ENCODE peak calls at places on chromosomes 13 and 19, in seven cellular contexts. Z, A, S, L, O, G and Y are unnamed samples.

GRCh38 chr13:113121183-113121927 is 1.2 kb upstream of the F10 start:
- DNase-seq in G (no peak), A (no peak), L (no peak), S (no peak), O (no peak), Z (no peak), Y (no peak)

GRCh38 chr19:14476663-14477401 is 1.7 kb upstream of the PTGER1 start:
- DNase-seq in A (peak; percentile 92), S (no peak), Z (no peak), O (no peak), L (no peak), G (peak; percentile 88), Y (peak; percentile 71)

GRCh38 chr19:39270091-39270871 is 2.1 kb downstream of the IFNL2 start:
- DNase-seq in A (no peak), S (no peak), Z (no peak), G (peak; percentile 40), L (no peak), O (no peak), Y (no peak)

GRCh38 chr13:27242642-27243185 is 8.6 kb upstream of the RPL21 start:
- DNase-seq in S (no peak), A (no peak), L (no peak), G (no peak), Z (no peak), O (no peak), Y (no peak)

GRCh38 chr19:49869009-49869483 is 1.7 kb upstream of the PNKP start:
- DNase-seq in L (no peak), Z (no peak), O (no peak), G (no peak), A (no peak), S (no peak), Y (no peak)

GRCh38 chr19:36986601-36987000 is 70.5 kb downstream of the ZNF568 start:
- DNase-seq in G (no peak), S (no peak), O (no peak), L (no peak), Z (no peak), A (no peak), Y (no peak)

GRCh38 chr13:110463876-110464510 is 97.5 kb downstream of the RAB20 start:
- DNase-seq in G (peak; percentile 19), O (no peak), S (no peak), Z (no peak), L (no peak), A (no peak), Y (no peak)

GRCh38 chr19:47660435-47660832 is 51.5 kb downstream of the BICRA start:
- DNase-seq in G (no peak), S (no peak), L (no peak), O (no peak), Z (no peak), A (no peak), Y (peak; percentile 35)

GRCh38 chr13:22265563-22265962 is 594.7 kb downstream of the FGF9 start:
- DNase-seq in O (no peak), L (no peak), S (no peak), A (no peak), G (no peak), Z (no peak), Y (no peak)

GRCh38 chr19:35348909-35349611 is 1.4 kb downstream of the FFAR1 start:
- DNase-seq in A (no peak), O (no peak), Z (peak; percentile 34), G (no peak), L (peak; percentile 40), S (peak; percentile 37), Y (no peak)

GRCh38 chr19:44176590-44176989 is 11.7 kb downstream of the ZNF226 start:
- DNase-seq in G (no peak), O (no peak), Z (no peak), A (peak; percentile 42), S (no peak), L (no peak), Y (no peak)

GRCh38 chr13:48004201-48004600 is 3.1 kb upstream of the SUCLA2 start:
- DNase-seq in L (no peak), Z (peak; percentile 39), G (no peak), S (peak; percentile 34), O (no peak), A (no peak), Y (no peak)

GRCh38 chr19:35264281-35265125 is 4.3 kb upstream of the USF2 start:
- DNase-seq in L (no peak), S (peak; percentile 19), O (no peak), Z (no peak), G (no peak), A (no peak), Y (no peak)

GRCh38 chr19:47778089-47778953 is at the start of gene SELENOW:
- DNase-seq in A (peak; percentile 64), Z (peak; percentile 88), L (peak; percentile 92), O (peak; percentile 46), G (peak; percentile 46), S (peak; percentile 86), Y (peak; percentile 81)

GRCh38 chr19:46955114-46955812 is 64.4 kb upstream of the NPAS1 start:
- DNase-seq in L (no peak), S (no peak), Z (no peak), G (peak; percentile 52), O (no peak), A (no peak), Y (no peak)

GRCh38 chr19:14021474-14021873 is 6.5 kb upstream of the RLN3 start:
- DNase-seq in Z (peak; percentile 53), A (no peak), S (peak; percentile 47), O (no peak), L (peak; percentile 53), G (no peak), Y (no peak)

GRCh38 chr13:114105351-114106225 is 26.8 kb downstream of the RASA3 start:
- DNase-seq in G (no peak), O (no peak), Z (no peak), A (no peak), S (no peak), L (no peak), Y (no peak)

GRCh38 chr13:85266331-85266730 is 532.9 kb downstream of the SLITRK6 start:
- DNase-seq in A (no peak), Z (no peak), L (no peak), S (no peak), O (no peak), G (no peak), Y (peak; percentile 15)

GRCh38 chr19:47272448-47273312 is 2.0 kb upstream of the INAFM1 start:
- DNase-seq in L (peak; percentile 63), G (no peak), O (no peak), Z (peak; percentile 50), A (peak; percentile 32), S (no peak), Y (no peak)

GRCh38 chr13:99905224-99905623 is 66.3 kb downstream of the ZIC5 start:
- DNase-seq in O (no peak), Z (no peak), A (no peak), G (no peak), S (no peak), L (no peak), Y (no peak)

GRCh38 chr13:112060431-112060830 is 6.5 kb upstream of the SOX1 start:
- DNase-seq in Z (no peak), S (no peak), G (no peak), O (no peak), A (no peak), L (no peak), Y (no peak)

GRCh38 chr13:39036212-39036611 is 1.7 kb downstream of the PROSER1 start:
- DNase-seq in Z (peak; percentile 50), L (no peak), S (no peak), O (no peak), G (peak; percentile 4), A (peak; percentile 19), Y (peak; percentile 37)

GRCh38 chr13:31101511-31102170 is 60.1 kb downstream of the HSPH1 start:
- DNase-seq in S (no peak), Z (no peak), O (no peak), G (no peak), L (no peak), A (no peak), Y (no peak)

GRCh38 chr19:38766276-38767047 is 6.9 kb downstream of the LGALS7 start:
- DNase-seq in O (no peak), A (no peak), G (no peak), S (no peak), Z (no peak), L (no peak), Y (no peak)

GRCh38 chr13:91878491-91878890 is 480.1 kb downstream of the GPC5 start:
- DNase-seq in L (no peak), G (no peak), O (no peak), A (no peak), Z (no peak), S (no peak), Y (no peak)

GRCh38 chr13:74930402-74931165 is 551.4 kb downstream of the TBC1D4 start:
- DNase-seq in G (peak; percentile 61), O (no peak), S (no peak), L (no peak), A (peak; percentile 64), Z (no peak), Y (peak; percentile 77)

GRCh38 chr19:17095141-17095919 is 19.8 kb downstream of the MYO9B start:
- DNase-seq in S (no peak), G (peak; percentile 35), O (no peak), Z (no peak), L (no peak), A (peak; percentile 88), Y (no peak)

GRCh38 chr13:71621152-71622124 is 245.6 kb downstream of the DACH1 start:
- DNase-seq in O (no peak), A (no peak), Z (peak; percentile 6), L (no peak), G (no peak), S (no peak), Y (no peak)

GRCh38 chr19:46189971-46190335 is 39.6 kb upstream of the IGFL1 start:
- DNase-seq in Z (no peak), L (no peak), O (no peak), A (no peak), S (no peak), G (no peak), Y (no peak)

DNA sequence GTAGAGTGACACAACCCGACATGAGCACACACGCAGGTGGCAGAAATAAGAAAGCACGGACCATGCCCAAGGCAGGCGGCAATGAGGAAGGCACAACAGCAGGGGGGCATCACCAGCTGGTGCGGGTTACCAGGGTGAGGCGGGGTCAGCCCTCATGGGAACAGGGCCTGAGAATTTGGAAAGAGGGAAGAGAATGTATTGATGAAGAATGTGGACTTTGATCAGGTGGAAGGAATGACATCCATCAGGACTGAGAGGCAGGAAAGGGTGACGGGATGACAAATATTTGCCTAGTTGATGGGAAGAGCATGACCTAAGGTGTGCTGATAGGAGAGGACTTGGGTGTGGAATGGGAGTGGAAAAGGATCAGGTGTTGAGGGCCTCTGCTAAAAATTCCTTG is 177.5 kb downstream of the ABCC4 start:
- DNase-seq in S (no peak), Z (no peak), A (no peak), G (no peak), L (no peak), O (no peak), Y (no peak)
- TF ChIP-seq CTCF in S (no peak), Z (no peak), A (no peak), G (no peak), L (no peak), O (no peak), Y (no peak)

GRCh38 chr13:41501281-41501680 is 43.9 kb downstream of the RGCC start:
- DNase-seq in L (no peak), S (no peak), O (no peak), A (no peak), Z (no peak), G (no peak), Y (no peak)
- H3K4me2 ChIP-seq in L (no peak overlapping the region), S (no peak overlapping the region), O (no peak overlapping the region), A (no peak overlapping the region), Z (no peak overlapping the region), G (no peak overlapping the region), Y (no peak overlapping the region)

GRCh38 chr13:66200555-66200954 is 1029.6 kb downstream of the PCDH9 start:
- DNase-seq in G (no peak), A (no peak), O (no peak), L (no peak), Z (no peak), S (no peak), Y (no peak)
- TF ChIP-seq CTCF in G (peak; percentile 2), A (no peak), O (no peak), L (no peak), Z (no peak), S (no peak), Y (no peak)

GRCh38 chr13:57136093-57136492 is 4.6 kb upstream of the PRR20A start:
- DNase-seq in O (no peak), Z (no peak), A (no peak), L (no peak), S (no peak), G (no peak), Y (no peak)
- H3K4me2 ChIP-seq in O (no peak overlapping the region), Z (no peak overlapping the region), A (no peak overlapping the region), L (no peak overlapping the region), S (no peak overlapping the region), G (no peak overlapping the region), Y (no peak overlapping the region)